ENCODE peak calls at places on chromosomes 1 and 21, in six cellular contexts. One of them, this sample, is unnamed. For H3K4me1, the result is how much of the 10 kb centered on the place peaks cover.

GRCh38 chr1:226064816-226065248 is 2.3 kb downstream of the H3-3A start:
- DNase-seq in ovary: no peak
- DNase-seq in transverse colon: peak
- DNase-seq in SK-N-SH: peak
- DNase-seq in A549: peak
- DNase-seq in sigmoid colon: no peak
- DNase-seq in this sample: no peak

GRCh38 chr1:10866314-10867091 is 70.1 kb upstream of the CASZ1 start:
- DNase-seq in sigmoid colon: no peak
- DNase-seq in SK-N-SH: no peak
- DNase-seq in transverse colon: peak
- DNase-seq in ovary: peak
- DNase-seq in A549: no peak
- DNase-seq in this sample: no peak

GRCh38 chr21:46664316-46664995 is 29.0 kb downstream of the PRMT2 start:
- DNase-seq in sigmoid colon: no peak
- DNase-seq in ovary: no peak
- DNase-seq in SK-N-SH: no peak
- DNase-seq in A549: no peak
- DNase-seq in transverse colon: no peak
- DNase-seq in this sample: peak

GRCh38 chr21:42724226-42724920 is 71.0 kb downstream of the PDE9A start:
- DNase-seq in A549: peak
- DNase-seq in ovary: no peak
- DNase-seq in transverse colon: peak
- DNase-seq in sigmoid colon: no peak
- DNase-seq in SK-N-SH: no peak
- DNase-seq in this sample: no peak

GRCh38 chr21:31660134-31660565 is 657 bp downstream of the SOD1 start:
- DNase-seq in A549: peak
- DNase-seq in transverse colon: peak
- DNase-seq in ovary: peak
- DNase-seq in SK-N-SH: no peak
- DNase-seq in sigmoid colon: no peak
- DNase-seq in this sample: no peak

GRCh38 chr1:246078126-246078887 is 428.8 kb downstream of the SMYD3 start:
- DNase-seq in A549: no peak
- DNase-seq in ovary: no peak
- DNase-seq in sigmoid colon: no peak
- DNase-seq in transverse colon: no peak
- DNase-seq in SK-N-SH: no peak
- DNase-seq in this sample: no peak

GRCh38 chr1:212485895-212486590 is 53.3 kb downstream of the NENF start:
- DNase-seq in ovary: no peak
- DNase-seq in sigmoid colon: peak
- DNase-seq in A549: peak
- DNase-seq in SK-N-SH: peak
- DNase-seq in transverse colon: peak
- DNase-seq in this sample: peak

GRCh38 chr1:5707566-5708178 is 284.6 kb downstream of the NPHP4 start:
- DNase-seq in ovary: no peak
- DNase-seq in A549: no peak
- DNase-seq in SK-N-SH: no peak
- DNase-seq in transverse colon: no peak
- DNase-seq in sigmoid colon: peak
- DNase-seq in this sample: no peak

GRCh38 chr1:3483801-3484444 is 29.5 kb downstream of the ARHGEF16 start:
- DNase-seq in sigmoid colon: no peak
- DNase-seq in ovary: no peak
- DNase-seq in transverse colon: peak
- DNase-seq in A549: peak
- DNase-seq in SK-N-SH: peak
- DNase-seq in this sample: peak

GRCh38 chr21:35072960-35073359 is 23.9 kb upstream of the RUNX1 start:
- DNase-seq in ovary: peak
- DNase-seq in sigmoid colon: peak
- DNase-seq in A549: no peak
- DNase-seq in transverse colon: no peak
- DNase-seq in SK-N-SH: no peak
- DNase-seq in this sample: no peak

GRCh38 chr1:10734900-10735602 is 61.4 kb downstream of the CASZ1 start:
- DNase-seq in ovary: no peak
- DNase-seq in A549: no peak
- DNase-seq in sigmoid colon: no peak
- DNase-seq in SK-N-SH: peak
- DNase-seq in transverse colon: no peak
- DNase-seq in this sample: no peak

GRCh38 chr1:171472183-171472647 is 13.1 kb upstream of the PRRC2C start:
- DNase-seq in A549: no peak
- DNase-seq in transverse colon: no peak
- DNase-seq in ovary: no peak
- DNase-seq in SK-N-SH: no peak
- DNase-seq in sigmoid colon: no peak
- DNase-seq in this sample: no peak

GRCh38 chr1:63063367-63063766 is 259.0 kb upstream of the FOXD3 start:
- DNase-seq in transverse colon: no peak
- DNase-seq in ovary: no peak
- DNase-seq in A549: no peak
- DNase-seq in SK-N-SH: no peak
- DNase-seq in sigmoid colon: no peak
- DNase-seq in this sample: no peak

GRCh38 chr1:98940680-98941079 is 64.0 kb downstream of the PLPPR5 start:
- DNase-seq in SK-N-SH: no peak
- DNase-seq in transverse colon: no peak
- DNase-seq in ovary: no peak
- DNase-seq in sigmoid colon: no peak
- DNase-seq in A549: no peak
- DNase-seq in this sample: no peak

GRCh38 chr1:216528816-216529215 is 105.6 kb upstream of the USH2A start:
- DNase-seq in A549: no peak
- DNase-seq in sigmoid colon: no peak
- DNase-seq in SK-N-SH: no peak
- DNase-seq in transverse colon: no peak
- DNase-seq in ovary: no peak
- DNase-seq in this sample: no peak

GRCh38 chr1:246063013-246063616 is 444.0 kb downstream of the SMYD3 start:
- DNase-seq in ovary: no peak
- DNase-seq in sigmoid colon: no peak
- DNase-seq in SK-N-SH: no peak
- DNase-seq in A549: no peak
- DNase-seq in transverse colon: no peak
- DNase-seq in this sample: no peak

GRCh38 chr1:61140778-61141177 is 58.4 kb downstream of the NFIA start:
- DNase-seq in transverse colon: no peak
- DNase-seq in SK-N-SH: no peak
- DNase-seq in A549: no peak
- DNase-seq in sigmoid colon: no peak
- DNase-seq in ovary: no peak
- DNase-seq in this sample: no peak

GRCh38 chr1:154971341-154971998 is 923 bp upstream of the SHC1 start:
- DNase-seq in SK-N-SH: no peak
- DNase-seq in transverse colon: peak
- DNase-seq in sigmoid colon: peak
- DNase-seq in A549: no peak
- DNase-seq in ovary: peak
- DNase-seq in this sample: no peak

GRCh38 chr1:154972213-154972516 is 1.6 kb upstream of the SHC1 start:
- DNase-seq in A549: no peak
- DNase-seq in transverse colon: no peak
- DNase-seq in sigmoid colon: no peak
- DNase-seq in ovary: no peak
- DNase-seq in SK-N-SH: no peak
- DNase-seq in this sample: no peak

GRCh38 chr1:154973344-154974085 is 966 bp upstream of the CKS1B start:
- DNase-seq in ovary: peak
- DNase-seq in SK-N-SH: peak
- DNase-seq in A549: peak
- DNase-seq in sigmoid colon: peak
- DNase-seq in transverse colon: peak
- DNase-seq in this sample: no peak

GRCh38 chr1:154974086-154974807 is at the start of gene CKS1B:
- DNase-seq in ovary: peak
- DNase-seq in A549: peak
- DNase-seq in sigmoid colon: peak
- DNase-seq in transverse colon: peak
- DNase-seq in SK-N-SH: peak
- DNase-seq in this sample: peak

GRCh38 chr1:154972517-154973343 is 1.8 kb upstream of the CKS1B start:
- DNase-seq in A549: peak
- DNase-seq in ovary: no peak
- DNase-seq in transverse colon: peak
- DNase-seq in sigmoid colon: peak
- DNase-seq in SK-N-SH: no peak
- DNase-seq in this sample: no peak
- H3K4me1 ChIP-seq in A549: under half
- H3K4me1 ChIP-seq in ovary: under half
- H3K4me1 ChIP-seq in transverse colon: under half
- H3K4me1 ChIP-seq in sigmoid colon: half or more
- H3K4me1 ChIP-seq in SK-N-SH: under half
- H3K4me1 ChIP-seq in this sample: half or more

GRCh38 chr21:25734654-25735220 is at the start of the genes ATP5PF and GABPA:
- DNase-seq in ovary: peak
- DNase-seq in A549: peak
- DNase-seq in SK-N-SH: peak
- DNase-seq in sigmoid colon: peak
- DNase-seq in transverse colon: peak
- DNase-seq in this sample: peak
- TF ChIP-seq EP300 in ovary: peak
- TF ChIP-seq EP300 in A549: no peak
- TF ChIP-seq EP300 in SK-N-SH: no peak
- TF ChIP-seq EP300 in sigmoid colon: peak
- TF ChIP-seq EP300 in transverse colon: no peak
- TF ChIP-seq EP300 in this sample: peak

DNA sequence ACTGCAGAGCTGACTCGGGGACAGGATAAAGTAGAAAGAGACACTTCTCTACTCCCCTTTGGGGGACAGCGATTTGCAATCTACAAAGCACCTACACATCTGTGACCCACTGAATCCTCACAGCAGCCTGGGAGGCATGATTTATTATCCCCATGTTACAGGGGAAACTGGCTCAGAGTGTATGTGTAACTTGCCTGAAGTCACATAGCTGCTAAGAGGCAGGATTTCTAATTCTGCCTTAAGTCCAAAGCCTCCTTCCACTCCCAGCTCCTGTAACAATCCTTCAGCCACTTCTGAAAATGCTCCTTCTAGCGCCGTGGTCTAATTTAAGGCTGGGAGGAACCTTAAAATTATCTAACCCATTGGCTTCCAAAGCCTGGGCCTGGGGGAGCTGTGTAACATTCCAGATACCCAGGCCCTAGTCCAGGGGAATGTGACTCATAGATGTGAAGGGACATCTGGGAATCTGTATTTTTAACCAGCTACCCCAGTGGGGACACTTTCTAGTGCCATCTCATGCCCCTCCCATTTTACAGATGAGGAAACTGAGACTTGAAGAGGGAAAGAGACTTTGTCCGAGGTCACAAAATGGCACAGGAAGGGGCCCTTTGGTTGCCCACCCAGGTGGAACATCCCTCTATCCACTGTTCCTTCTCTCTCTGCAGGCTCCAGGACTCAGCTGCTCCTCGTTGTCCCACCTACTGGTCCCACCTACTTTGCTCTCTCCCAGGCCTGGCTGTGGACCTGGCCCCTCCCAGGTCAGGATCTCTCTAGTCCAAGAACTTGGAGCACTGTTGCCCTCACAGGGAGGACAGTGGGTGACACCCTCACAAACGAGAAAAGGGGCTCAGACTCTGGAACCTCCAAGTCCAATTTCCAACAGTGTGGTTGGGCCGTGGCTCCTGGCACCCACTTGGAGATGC is 48.9 kb downstream of the AHDC1 start:
- DNase-seq in A549: no peak
- DNase-seq in transverse colon: no peak
- DNase-seq in SK-N-SH: no peak
- DNase-seq in sigmoid colon: peak
- DNase-seq in ovary: peak
- DNase-seq in this sample: no peak
- H3K4me1 ChIP-seq in A549: under half
- H3K4me1 ChIP-seq in transverse colon: under half
- H3K4me1 ChIP-seq in SK-N-SH: under half
- H3K4me1 ChIP-seq in sigmoid colon: half or more
- H3K4me1 ChIP-seq in ovary: under half
- H3K4me1 ChIP-seq in this sample: under half

GRCh38 chr1:183022202-183023145 is 746 bp upstream of the LAMC1 start:
- DNase-seq in ovary: peak
- DNase-seq in A549: peak
- DNase-seq in transverse colon: peak
- DNase-seq in SK-N-SH: peak
- DNase-seq in sigmoid colon: peak
- DNase-seq in this sample: peak
- TF ChIP-seq EP300 in ovary: peak
- TF ChIP-seq EP300 in A549: no peak
- TF ChIP-seq EP300 in transverse colon: no peak
- TF ChIP-seq EP300 in SK-N-SH: peak
- TF ChIP-seq EP300 in sigmoid colon: peak
- TF ChIP-seq EP300 in this sample: no peak

DNA sequence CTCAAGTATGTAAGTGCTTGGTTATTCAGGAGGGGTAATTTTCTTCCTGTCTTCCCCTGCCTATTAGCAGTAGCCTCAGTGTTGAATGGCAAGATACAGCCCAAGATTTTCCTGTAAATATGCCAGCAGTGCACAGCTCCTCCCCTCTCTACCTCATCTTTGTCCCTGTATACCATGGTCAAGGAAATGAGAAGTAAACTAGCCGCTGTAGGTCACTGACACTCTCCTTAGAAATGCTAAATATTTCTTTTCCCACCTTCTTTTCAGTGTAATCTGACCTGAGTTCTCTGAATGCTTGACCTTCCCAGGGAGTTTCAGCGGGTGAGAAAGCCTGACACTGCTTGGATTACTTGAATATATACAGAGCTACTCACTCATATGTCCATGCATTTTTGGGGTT is 84.1 kb upstream of the ZNF326 start:
- DNase-seq in transverse colon: no peak
- DNase-seq in ovary: no peak
- DNase-seq in SK-N-SH: no peak
- DNase-seq in A549: peak
- DNase-seq in sigmoid colon: no peak
- DNase-seq in this sample: no peak
- H3K4me1 ChIP-seq in transverse colon: under half
- H3K4me1 ChIP-seq in ovary: under half
- H3K4me1 ChIP-seq in SK-N-SH: under half
- H3K4me1 ChIP-seq in A549: half or more
- H3K4me1 ChIP-seq in sigmoid colon: under half
- H3K4me1 ChIP-seq in this sample: under half

GRCh38 chr1:34705077-34705476 is 49.8 kb upstream of the GJB5 start:
- DNase-seq in SK-N-SH: peak
- DNase-seq in ovary: no peak
- DNase-seq in transverse colon: no peak
- DNase-seq in sigmoid colon: no peak
- DNase-seq in A549: no peak
- DNase-seq in this sample: no peak
- TF ChIP-seq EP300 in SK-N-SH: no peak
- TF ChIP-seq EP300 in ovary: no peak
- TF ChIP-seq EP300 in transverse colon: no peak
- TF ChIP-seq EP300 in sigmoid colon: no peak
- TF ChIP-seq EP300 in A549: no peak
- TF ChIP-seq EP300 in this sample: no peak

This sample was measured in upper lobe of left lung.